ENCODE peak calls at places on chromosomes 4 and X, in five cellular contexts. X is thoracic aorta, O is left ventricle myocardium inferior, L is vagina, D is fibroblast of lung. M is an unnamed sample. For H3K4me1, the result is how much of the 10 kb centered on the place peaks cover.

GRCh38 chr4:168218663-168219062 is 99.9 kb downstream of the DDX60 start:
- DNase-seq in X (no peak), O (no peak), L (no peak), D (peak), M (no peak)

GRCh38 chr4:52861171-52861873 is 795 bp upstream of the RASL11B start:
- DNase-seq in X (no peak), O (no peak), L (no peak), D (no peak), M (no peak)

GRCh38 chr4:118361192-118361591 is 8.4 kb upstream of the PRSS12 start:
- DNase-seq in X (no peak), O (no peak), L (no peak), D (no peak), M (no peak)

GRCh38 chr4:188818300-188818699 is 679.1 kb downstream of the TRIML1 start:
- DNase-seq in X (no peak), O (no peak), L (no peak), D (no peak), M (no peak)

GRCh38 chrX:31223817-31224216 is 152.0 kb upstream of the FTHL17 start:
- DNase-seq in X (no peak), O (no peak), L (no peak), D (peak), M (no peak)

GRCh38 chr4:177393236-177393635 is 49.0 kb downstream of the AGA start:
- DNase-seq in X (no peak), O (no peak), L (no peak), D (no peak), M (no peak)

GRCh38 chrX:112147206-112147605 is 64.6 kb upstream of the TRPC5 start:
- DNase-seq in X (no peak), O (no peak), L (no peak), D (peak), M (no peak)

GRCh38 chr4:172838108-172838507 is 330.5 kb upstream of the GALNT7 start:
- DNase-seq in X (no peak), O (no peak), L (no peak), D (no peak), M (no peak)

GRCh38 chr4:28523791-28524190 is 1663.2 kb downstream of the STIM2 start:
- DNase-seq in X (no peak), O (no peak), L (no peak), D (no peak), M (no peak)

GRCh38 chr4:6834867-6835266 is 52.3 kb downstream of the KIAA0232 start:
- DNase-seq in X (no peak), O (no peak), L (no peak), D (no peak), M (no peak)

GRCh38 chrX:56798866-56799864 is 70.1 kb downstream of the NBDY start:
- DNase-seq in X (no peak), O (no peak), L (peak), D (no peak), M (no peak)

GRCh38 chr4:2802618-2803531 is 10.0 kb downstream of the SH3BP2 start:
- DNase-seq in X (no peak), O (peak), L (no peak), D (no peak), M (peak)

GRCh38 chrX:30957753-30958152 is 68.7 kb upstream of the TAB3 start:
- DNase-seq in X (no peak), O (no peak), L (no peak), D (peak), M (peak)

GRCh38 chr4:95290702-95291101 is 258.1 kb downstream of the UNC5C start:
- DNase-seq in X (no peak), O (no peak), L (no peak), D (no peak), M (no peak)

GRCh38 chrX:102651968-102652744 is 873 bp downstream of the GPRASP1 start:
- DNase-seq in X (no peak), O (no peak), L (no peak), D (peak), M (peak)

GRCh38 chr4:65589331-65589730 is 81.0 kb downstream of the EPHA5 start:
- DNase-seq in X (no peak), O (no peak), L (no peak), D (no peak), M (no peak)

GRCh38 chrX:10519278-10519677 is 101.1 kb downstream of the MID1 start:
- DNase-seq in X (no peak), O (no peak), L (no peak), D (no peak), M (no peak)

GRCh38 chrX:135974279-135974856 is 580 bp upstream of the MMGT1 start:
- DNase-seq in X (peak), O (peak), L (no peak), D (peak), M (peak)

GRCh38 chrX:112266136-112266535 is 183.6 kb upstream of the TRPC5 start:
- DNase-seq in X (no peak), O (no peak), L (no peak), D (no peak), M (no peak)

GRCh38 chr4:25882226-25882625 is 19.4 kb upstream of the SEL1L3 start:
- DNase-seq in X (no peak), O (no peak), L (no peak), D (no peak), M (no peak)

GRCh38 chr4:14783011-14783877 is 219.0 kb upstream of the CPEB2 start:
- DNase-seq in X (no peak), O (no peak), L (no peak), D (peak), M (no peak)

GRCh38 chrX:120251471-120252011 is 929 bp downstream of the ZBTB33 start:
- DNase-seq in X (no peak), O (no peak), L (no peak), D (peak), M (peak)

GRCh38 chr4:186116698-186117097 is 12.2 kb downstream of the FAM149A start:
- DNase-seq in X (no peak), O (no peak), L (no peak), D (no peak), M (no peak)

GRCh38 chrX:72101597-72102037 is 30.1 kb downstream of the RTL5 start:
- DNase-seq in X (no peak), O (no peak), L (no peak), D (no peak), M (no peak)

DNA sequence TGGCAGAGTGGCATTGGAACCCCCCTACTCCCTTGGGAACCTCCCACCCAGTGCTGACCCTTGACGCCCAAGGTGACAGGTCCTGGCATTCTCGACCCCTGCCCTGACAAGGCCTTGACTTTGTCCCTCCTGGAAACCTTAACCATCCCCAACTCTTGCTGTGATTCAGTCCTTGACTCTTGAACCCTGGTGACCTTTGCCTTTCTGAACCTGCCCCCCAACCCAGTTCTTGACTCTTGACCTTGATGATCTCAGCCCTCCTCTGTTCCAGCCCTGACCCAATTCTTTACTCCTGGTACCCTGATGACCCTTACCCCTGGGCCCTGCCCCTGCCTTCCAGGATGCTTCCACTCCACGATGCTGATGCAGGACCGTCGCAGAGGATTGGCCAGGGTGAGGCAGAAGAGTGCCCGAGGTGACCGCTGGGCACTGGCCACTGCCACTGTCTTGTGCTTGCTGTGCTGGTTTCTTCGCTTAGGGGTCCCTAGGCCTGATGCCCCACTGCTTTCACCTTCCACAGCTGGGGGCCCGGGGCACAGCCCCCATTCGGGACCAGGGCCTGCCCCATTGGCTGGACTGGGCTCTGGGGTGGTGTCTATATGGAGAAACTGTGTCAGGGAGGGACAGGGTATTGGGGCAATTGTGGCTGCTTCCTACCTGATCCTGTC is 1.7 kb downstream of the CACNA1F start:
- DNase-seq in X (no peak), O (no peak), L (no peak), D (no peak), M (no peak)
- H3K4me3 ChIP-seq in X (no peak), O (no peak), L (no peak), D (no peak), M (no peak)

DNA sequence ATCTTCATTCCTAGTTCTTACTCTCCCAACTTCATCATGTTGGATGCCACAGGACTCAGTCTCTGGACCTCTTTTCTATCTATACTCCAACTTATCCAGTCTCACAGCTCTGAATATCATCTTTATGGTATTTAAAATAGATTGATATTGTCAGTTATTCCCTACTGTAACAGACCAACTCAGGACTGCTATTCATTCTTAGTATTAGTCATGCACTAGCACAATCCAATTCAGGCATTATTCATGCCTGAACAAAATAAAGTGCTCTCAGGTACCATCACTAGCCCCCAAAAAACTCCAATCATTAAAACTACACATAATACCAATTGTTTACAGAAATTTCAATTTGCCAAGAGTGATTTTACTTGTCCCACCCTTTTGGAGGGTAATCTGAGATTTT is 37.7 kb downstream of the FRYL start:
- DNase-seq in X (no peak), O (no peak), L (no peak), D (peak), M (no peak)
- H3K4me1 ChIP-seq in X (under half), O (under half), L (under half), D (under half), M (under half)

DNA sequence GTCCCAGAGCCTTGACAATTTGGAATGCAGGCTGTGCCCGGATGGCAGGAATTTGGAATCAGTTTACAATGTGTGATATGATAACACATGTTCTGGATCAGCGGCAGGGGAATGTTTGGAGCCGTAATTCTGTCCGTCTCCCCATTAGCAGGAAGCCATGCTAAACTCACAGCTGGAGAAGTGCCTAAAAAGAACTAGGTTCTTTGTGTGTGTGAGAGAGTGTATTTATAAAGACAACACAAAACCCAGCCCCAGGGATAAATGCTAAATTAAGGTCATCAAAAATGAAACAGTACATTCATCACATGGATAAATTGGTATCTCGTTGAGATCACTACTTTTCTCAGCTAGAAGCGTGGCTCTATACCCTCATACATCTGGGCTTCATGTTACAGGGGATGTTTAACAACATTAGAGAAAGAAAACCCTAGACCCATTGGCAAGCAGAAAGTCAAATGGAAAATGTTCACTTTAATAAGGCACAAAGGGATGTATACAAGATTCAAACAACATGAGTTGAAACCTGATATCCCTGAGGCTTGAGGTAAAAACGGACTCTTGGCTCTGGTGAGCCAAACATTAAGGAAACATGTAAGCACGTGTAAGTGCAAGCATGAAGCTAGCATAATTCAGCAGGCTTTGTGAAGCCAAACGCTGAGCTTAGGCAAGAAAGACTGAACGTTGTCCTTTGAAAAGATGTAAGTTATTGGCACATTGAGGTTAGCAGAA is 18.0 kb upstream of the TMEM131L start:
- DNase-seq in X (no peak), O (no peak), L (no peak), D (peak), M (no peak)
- H3K4me3 ChIP-seq in X (peak), O (peak), L (no peak), D (peak), M (no peak)

GRCh38 chrX:53281321-53281822 is at the start of gene IQSEC2:
- DNase-seq in X (peak), O (peak), L (no peak), D (peak), M (peak)
- H3K4me1 ChIP-seq in X (under half), O (under half), L (under half), D (under half), M (under half)

GRCh38 chrX:139202742-139203410 is 327.7 kb upstream of the F9 start:
- DNase-seq in X (no peak), O (peak), L (no peak), D (no peak), M (no peak)
- H3K4me3 ChIP-seq in X (no peak), O (peak), L (no peak), D (no peak), M (no peak)

GRCh38 chr4:61400446-61400845 is 200.3 kb downstream of the ADGRL3 start:
- DNase-seq in X (no peak), O (no peak), L (no peak), D (no peak), M (no peak)

GRCh38 chr4:61397174-61397573 is 197.0 kb downstream of the ADGRL3 start:
- DNase-seq in X (no peak), O (no peak), L (no peak), D (peak), M (no peak)

GRCh38 chr4:61395754-61396153 is 195.6 kb downstream of the ADGRL3 start:
- DNase-seq in X (no peak), O (no peak), L (no peak), D (no peak), M (no peak)
- H3K4me1 ChIP-seq in X (under half), O (under half), L (under half), D (under half), M (under half)